ENCODE peak calls at places on chromosomes 1 and 21, in five cellular contexts. C is foreskin fibroblast; V is cardiac muscle cell; W is CD8-positive, alpha-beta T cell; Z is mammary epithelial cell. H is an unnamed sample.

GRCh38 chr1:7573481-7573880 is 197.6 kb upstream of the VAMP3 start:
- DNase-seq in C (no peak), W (no peak), Z (no peak), V (no peak), H (no peak)

GRCh38 chr1:11944358-11944981 is 10.0 kb downstream of the PLOD1 start:
- DNase-seq in C (no peak), W (no peak), V (peak), Z (no peak), H (no peak)

GRCh38 chr1:228084797-228085196 is 2.3 kb downstream of the ARF1 start:
- DNase-seq in W (no peak), V (peak), C (no peak), Z (no peak), H (no peak)

GRCh38 chr1:215987092-215987855 is 420.2 kb downstream of the KCTD3 start:
- DNase-seq in C (no peak), Z (no peak), V (no peak), W (no peak), H (no peak)

GRCh38 chr1:195202271-195202670 is 1406.0 kb downstream of the KCNT2 start:
- DNase-seq in Z (no peak), W (no peak), C (no peak), V (peak), H (no peak)

GRCh38 chr1:32813941-32814739 is 3.0 kb downstream of the YARS1 start:
- DNase-seq in Z (no peak), V (no peak), C (peak), W (no peak), H (no peak)

GRCh38 chr1:24951337-24951736 is 21.3 kb upstream of the RUNX3 start:
- DNase-seq in V (no peak), W (no peak), Z (no peak), C (no peak), H (no peak)

GRCh38 chr1:47787560-47787959 is 209.6 kb downstream of the TRABD2B start:
- DNase-seq in Z (no peak), W (no peak), V (no peak), C (no peak), H (no peak)

GRCh38 chr1:177703888-177704446 is 265.9 kb downstream of the SEC16B start:
- DNase-seq in V (no peak), Z (peak), W (no peak), C (no peak), H (no peak)

GRCh38 chr1:10635385-10635896 is 160.7 kb downstream of the PEX14 start:
- DNase-seq in C (peak), Z (peak), V (no peak), W (no peak), H (no peak)

GRCh38 chr1:50929376-50929958 is 30.6 kb downstream of the FAF1 start:
- DNase-seq in C (peak), Z (peak), V (peak), W (no peak), H (peak)

GRCh38 chr1:220281159-220281574 is 8.9 kb upstream of the RAB3GAP2 start:
- DNase-seq in V (no peak), C (peak), W (no peak), Z (peak), H (no peak)

GRCh38 chr1:22792396-22793171 is 81.9 kb downstream of the EPHB2 start:
- DNase-seq in V (no peak), C (no peak), Z (no peak), W (no peak), H (no peak)

GRCh38 chr1:200838676-200839445 is 33.9 kb upstream of the GPR25 start:
- DNase-seq in W (no peak), C (peak), V (no peak), Z (peak), H (no peak)

GRCh38 chr1:226158457-226158856 is 28.1 kb downstream of the ACBD3 start:
- DNase-seq in Z (no peak), W (no peak), V (no peak), C (no peak), H (no peak)
- H3K4me3 ChIP-seq in Z (no peak), W (no peak), V (no peak), C (no peak), H (no peak)

GRCh38 chr21:45543371-45543709 is 1.1 kb upstream of the SLC19A1 start:
- DNase-seq in W (peak), Z (no peak), C (peak), V (no peak), H (no peak)

GRCh38 chr21:45543710-45544448 is 1.6 kb upstream of the SLC19A1 start:
- DNase-seq in C (no peak), W (peak), V (no peak), Z (no peak), H (no peak)

GRCh38 chr21:45541221-45542039 is 810 bp downstream of the SLC19A1 start:
- DNase-seq in C (peak), Z (peak), W (peak), V (peak), H (no peak)

GRCh38 chr21:45542667-45543370 is 579 bp upstream of the SLC19A1 start:
- DNase-seq in W (no peak), Z (no peak), C (peak), V (no peak), H (no peak)

DNA sequence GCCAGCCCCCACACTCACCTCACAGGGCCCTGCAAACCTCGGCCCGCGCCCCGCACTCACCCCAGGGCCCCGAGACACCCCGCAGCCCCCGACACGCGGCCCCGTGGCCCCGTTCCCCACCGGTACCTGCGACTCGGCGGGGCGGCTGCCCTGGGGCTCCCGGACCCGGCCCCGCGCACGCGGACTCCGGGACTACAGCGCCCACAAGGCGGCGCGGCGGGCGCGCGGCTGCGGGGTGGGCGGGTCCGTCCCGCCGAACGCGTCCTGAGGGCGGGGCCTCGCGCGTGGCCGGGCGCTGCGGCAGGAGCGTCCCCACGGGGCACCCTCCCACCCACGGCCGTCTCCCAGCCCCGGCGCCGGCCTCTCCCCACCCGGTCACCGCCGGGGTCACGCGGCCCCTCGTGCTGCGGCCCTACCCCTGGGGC is at the start of gene SLC19A1:
- DNase-seq in W (peak), Z (peak), C (peak), V (peak), H (no peak)
- TF ChIP-seq CTCF in W (peak), Z (peak), C (no peak), V (peak), H (no peak)

DNA sequence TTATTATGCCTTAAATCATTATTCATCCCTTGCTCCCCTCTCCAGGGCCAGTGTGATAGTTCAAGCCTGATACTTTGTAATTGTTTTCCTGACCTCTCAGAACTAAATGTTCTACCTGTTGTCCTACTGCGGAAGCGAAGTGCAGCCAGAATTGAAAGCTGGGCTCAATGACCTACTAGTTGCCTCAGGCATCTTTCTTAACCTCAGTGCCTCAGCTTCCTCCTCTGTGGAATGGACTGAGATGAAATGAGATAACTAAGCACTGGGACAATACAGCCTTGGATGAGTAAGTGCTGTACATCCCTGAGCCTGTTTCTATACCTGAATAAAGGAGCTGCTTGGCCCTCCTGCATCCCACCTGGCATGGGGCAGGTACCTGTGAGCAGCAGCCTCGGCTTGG is 26.4 kb downstream of the COL16A1 start:
- DNase-seq in W (no peak), Z (no peak), V (no peak), C (no peak), H (no peak)
- H3K4me3 ChIP-seq in W (no peak), Z (no peak), V (no peak), C (no peak), H (no peak)

GRCh38 chr21:17270234-17270633 is 242.6 kb upstream of the CXADR start:
- DNase-seq in W (no peak), V (peak), C (peak), Z (peak), H (no peak)
- TF ChIP-seq CTCF in W (no peak), V (peak), C (peak), Z (no peak), H (peak)

DNA sequence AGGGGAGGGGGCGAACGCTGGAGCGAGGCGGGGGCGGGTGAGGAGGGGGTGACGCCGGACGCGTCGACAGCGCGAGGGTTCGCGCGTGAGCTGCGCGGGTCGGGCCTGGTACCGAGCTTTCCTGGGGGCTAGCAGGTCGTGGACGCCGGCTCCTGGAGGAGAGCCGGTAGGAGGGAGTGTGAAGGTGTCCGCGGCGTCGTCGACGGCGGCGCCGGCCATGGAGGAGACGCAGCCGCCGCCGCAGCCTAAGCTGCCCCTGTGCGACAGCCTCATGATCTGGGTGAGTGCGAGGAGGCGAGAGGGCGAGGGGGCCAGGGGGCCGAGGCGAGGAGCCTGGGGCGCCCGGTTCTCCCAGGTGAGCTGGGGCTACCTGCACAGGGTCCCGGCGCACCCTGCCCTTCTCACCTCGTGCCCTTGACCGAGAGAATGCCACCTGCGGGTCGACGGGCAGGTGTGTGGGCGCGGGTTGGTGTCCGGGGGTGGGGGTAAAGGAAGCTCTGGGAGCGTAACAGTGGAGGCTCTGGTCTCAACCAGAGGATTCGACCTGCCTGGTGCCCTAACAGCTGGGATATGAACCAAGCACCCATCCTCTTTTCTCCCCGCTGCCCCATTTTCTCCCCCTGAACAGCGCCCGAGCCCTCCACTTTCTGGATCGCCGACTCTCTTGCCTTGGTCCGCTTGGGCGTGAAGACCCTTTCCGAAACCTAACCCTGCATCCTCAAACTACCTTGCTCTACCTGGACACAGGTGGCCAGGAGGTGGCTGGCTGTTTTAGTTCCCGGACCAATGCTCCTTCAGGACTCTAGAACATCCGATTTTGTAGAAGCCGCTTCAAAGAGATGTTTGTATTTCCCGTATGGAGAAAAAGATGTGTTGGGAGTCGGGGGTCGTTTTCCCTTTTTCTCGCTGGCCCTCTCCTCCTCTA is at the start of gene HOOK1:
- DNase-seq in V (peak), C (peak), W (no peak), Z (peak), H (no peak)
- H3K4me3 ChIP-seq in V (peak), C (no peak), W (peak), Z (peak), H (peak)

GRCh38 chr1:217048104-217048707 is 325.0 kb upstream of the ESRRG start:
- DNase-seq in W (no peak), C (no peak), Z (no peak), V (no peak), H (no peak)
- TF ChIP-seq CTCF in W (no peak), C (no peak), Z (peak), V (peak), H (peak)

H was measured in kidney epithelial cell.